ENCODE peak calls at places on chromosome 9, in eight cellular contexts. V is Caki2, D is H9, U is HTR-8/SVneo, F is HuH-7, W is NCI-H1092 treated with DMSO at 0.1 percent for 48 hours, J is dermis blood vessel endothelial cell, E is T-cell. T is an unnamed sample.

GRCh38 chr9:3205421-3206095 is 320.2 kb downstream of the RFX3 start:
- DNase-seq in U (no peak), E (no peak), D (no peak), F (no peak), W (peak), V (no peak), J (no peak), T (no peak)

GRCh38 chr9:92295827-92296258 is 2.3 kb upstream of the IARS1 start:
- DNase-seq in F (no peak), E (no peak), J (peak), W (no peak), V (no peak), D (no peak), U (no peak), T (no peak)

GRCh38 chr9:33852216-33852826 is 35.4 kb downstream of the UBE2R2 start:
- DNase-seq in D (peak), F (peak), V (peak), E (peak), W (peak), U (peak), J (peak), T (peak)

GRCh38 chr9:97711223-97711626 is 14.1 kb upstream of the XPA start:
- DNase-seq in E (no peak), V (no peak), D (peak), F (no peak), W (no peak), J (no peak), U (no peak), T (no peak)

GRCh38 chr9:99357575-99357974 is 135.5 kb downstream of the SEC61B start:
- DNase-seq in J (no peak), D (no peak), E (no peak), W (peak), V (no peak), U (no peak), F (no peak), T (no peak)

GRCh38 chr9:133242241-133242640 is 32.8 kb downstream of the ABO start:
- DNase-seq in E (no peak), V (no peak), U (no peak), J (no peak), D (no peak), W (no peak), F (no peak), T (no peak)

GRCh38 chr9:133935328-133936040 is 56.6 kb downstream of the VAV2 start:
- DNase-seq in E (no peak), F (no peak), W (no peak), U (no peak), V (peak), J (peak), D (no peak), T (no peak)

GRCh38 chr9:3511537-3511936 is 14.3 kb downstream of the RFX3 start:
- DNase-seq in U (no peak), V (no peak), J (peak), W (no peak), D (no peak), F (no peak), E (no peak), T (no peak)

GRCh38 chr9:20315672-20316071 is 306.6 kb downstream of the MLLT3 start:
- DNase-seq in U (peak), F (no peak), V (no peak), J (no peak), E (no peak), D (no peak), W (no peak), T (no peak)

GRCh38 chr9:33524431-33524947 is 438 bp downstream of the ANKRD18B start:
- DNase-seq in W (peak), F (no peak), V (peak), U (no peak), J (peak), D (peak), E (peak), T (no peak)

GRCh38 chr9:12538842-12539584 is 154.2 kb upstream of the TYRP1 start:
- DNase-seq in U (no peak), D (peak), W (no peak), J (no peak), E (no peak), F (peak), V (no peak), T (no peak)

GRCh38 chr9:121698627-121699270 is 47.3 kb downstream of the DAB2IP start:
- DNase-seq in V (no peak), U (peak), W (peak), D (peak), E (peak), F (no peak), J (peak), T (no peak)

GRCh38 chr9:81776390-81776789 is 87.0 kb upstream of the TLE1 start:
- DNase-seq in U (no peak), W (peak), F (no peak), D (no peak), J (no peak), E (no peak), V (no peak), T (no peak)

GRCh38 chr9:90815183-90815943 is 13.7 kb downstream of the SYK start:
- DNase-seq in U (no peak), E (no peak), V (no peak), D (no peak), F (no peak), J (peak), W (no peak), T (no peak)

GRCh38 chr9:36100532-36100931 is 36.0 kb upstream of the GLIPR2 start:
- DNase-seq in U (peak), E (no peak), D (no peak), W (no peak), J (no peak), V (no peak), F (no peak), T (no peak)

GRCh38 chr9:19471737-19472648 is 63.2 kb downstream of the ACER2 start:
- DNase-seq in W (peak), E (peak), J (peak), F (peak), V (peak), U (peak), D (peak), T (no peak)

GRCh38 chr9:138120511-138121437 is 243.2 kb downstream of the CACNA1B start:
- DNase-seq in W (no peak), J (no peak), E (no peak), V (no peak), F (no peak), U (no peak), D (no peak), T (no peak)

GRCh38 chr9:106864533-106865143 is 1.7 kb downstream of the ZNF462 start:
- DNase-seq in W (peak), J (peak), V (no peak), U (no peak), E (no peak), D (no peak), F (no peak), T (no peak)

GRCh38 chr9:127142931-127143464 is 20.6 kb upstream of the ANGPTL2 start:
- DNase-seq in D (no peak), U (no peak), E (no peak), W (no peak), J (no peak), F (no peak), V (no peak), T (no peak)

GRCh38 chr9:134536931-134537330 is 104.7 kb upstream of the COL5A1 start:
- DNase-seq in E (no peak), V (no peak), J (no peak), W (no peak), U (no peak), F (no peak), D (no peak), T (no peak)

GRCh38 chr9:88464851-88465250 is 70.1 kb upstream of the NXNL2 start:
- DNase-seq in E (no peak), D (no peak), J (peak), F (no peak), V (no peak), U (no peak), W (no peak), T (no peak)

GRCh38 chr9:121758693-121759092 is 107.3 kb downstream of the DAB2IP start:
- DNase-seq in U (no peak), J (peak), E (no peak), F (no peak), W (no peak), D (no peak), V (no peak), T (no peak)

GRCh38 chr9:114285166-114285867 is 37.6 kb upstream of the ORM1 start:
- DNase-seq in W (no peak), F (no peak), J (peak), V (peak), E (no peak), U (peak), D (peak), T (no peak)

GRCh38 chr9:96856363-96857286 is 2.3 kb upstream of the ZNF782 start:
- DNase-seq in J (peak), E (peak), F (no peak), W (peak), U (peak), V (peak), D (peak), T (peak)

GRCh38 chr9:21710792-21711191 is 91.6 kb upstream of the MTAP start:
- DNase-seq in E (no peak), W (no peak), D (no peak), J (no peak), U (no peak), F (no peak), V (peak), T (no peak)

GRCh38 chr9:105950448-105950847 is 256.1 kb downstream of the TMEM38B start:
- DNase-seq in D (no peak), E (no peak), V (no peak), U (no peak), W (no peak), F (no peak), J (no peak), T (no peak)

GRCh38 chr9:74589576-74589975 is 92.4 kb downstream of the RORB start:
- DNase-seq in V (no peak), E (no peak), J (no peak), W (no peak), D (no peak), F (no peak), U (no peak), T (no peak)

GRCh38 chr9:4077499-4078102 is 222.3 kb downstream of the GLIS3 start:
- DNase-seq in D (peak), J (peak), V (peak), U (peak), F (peak), E (peak), W (peak), T (no peak)

GRCh38 chr9:121840838-121841760 is 189.7 kb downstream of the DAB2IP start:
- DNase-seq in D (no peak), W (no peak), E (no peak), J (no peak), U (no peak), V (no peak), F (no peak), T (no peak)

GRCh38 chr9:21452681-21453080 is 12.4 kb downstream of the IFNA1 start:
- DNase-seq in E (no peak), D (no peak), V (no peak), J (no peak), U (no peak), F (no peak), W (no peak), T (no peak)

GRCh38 chr9:134301387-134302129 is 24.7 kb upstream of the RXRA start:
- DNase-seq in F (no peak), J (no peak), W (no peak), V (no peak), E (peak), U (no peak), D (no peak), T (peak)

GRCh38 chr9:131180454-131180853 is 55.1 kb downstream of the NUP214 start:
- DNase-seq in V (no peak), U (no peak), E (no peak), W (no peak), D (no peak), J (no peak), F (no peak), T (no peak)

GRCh38 chr9:113399646-113400200 is 1.4 kb downstream of the ALAD start:
- DNase-seq in E (no peak), F (no peak), W (no peak), J (no peak), V (no peak), U (no peak), D (no peak), T (no peak)

GRCh38 chr9:127722055-127722454 is 6.2 kb downstream of the TTC16 start:
- DNase-seq in U (no peak), F (no peak), V (no peak), J (no peak), W (no peak), D (no peak), E (no peak), T (no peak)

GRCh38 chr9:117718085-117718484 is 13.9 kb downstream of the TLR4 start:
- DNase-seq in E (no peak), D (no peak), U (no peak), J (peak), F (no peak), V (no peak), W (no peak), T (no peak)

GRCh38 chr9:115786321-115786720 is 367.3 kb upstream of the PAPPA start:
- DNase-seq in W (no peak), D (no peak), V (no peak), U (no peak), E (no peak), J (no peak), F (no peak), T (no peak)

GRCh38 chr9:17018001-17018491 is 116.8 kb upstream of the CNTLN start:
- DNase-seq in D (no peak), E (no peak), W (no peak), V (no peak), U (no peak), F (no peak), J (no peak), T (no peak)